ENCODE peak calls at places on chromosomes 11 and 22, in ten cellular contexts. K is endodermal cell, I is psoas muscle, P is astrocyte of the cerebellum, G is fibroblast of villous mesenchyme, E is body of pancreas, O is uterus, Q is thoracic aorta, Z is adrenal gland, T is left lung. Y is an unnamed sample.

GRCh38 chr11:75189911-75190310 is 39.0 kb downstream of the SLCO2B1 start:
- DNase-seq in K (peak), I (no peak), P (no peak), G (no peak), E (no peak), O (no peak), Q (no peak), Z (no peak), T (no peak), Y (no peak)

GRCh38 chr11:20360650-20361049 is 2.9 kb upstream of the HTATIP2 start:
- DNase-seq in K (no peak), I (no peak), P (peak), G (peak), E (peak), O (no peak), Q (no peak), Z (peak), T (no peak), Y (peak)

GRCh38 chr22:35140879-35141745 is 75.2 kb downstream of the ISX start:
- DNase-seq in K (peak), I (no peak), P (no peak), G (no peak), E (no peak), O (no peak), Q (no peak), Z (no peak), T (no peak), Y (no peak)

GRCh38 chr11:28086569-28086968 is 21.4 kb downstream of the KIF18A start:
- DNase-seq in K (no peak), I (no peak), P (no peak), G (peak), E (no peak), O (no peak), Q (no peak), Z (no peak), T (no peak), Y (peak)

GRCh38 chr11:75577198-75577597 is 15.1 kb downstream of the SERPINH1 start:
- DNase-seq in K (peak), I (peak), P (no peak), G (peak), E (peak), O (peak), Q (no peak), Z (peak), T (no peak), Y (peak)

GRCh38 chr11:129093283-129093682 is 98.8 kb downstream of the ARHGAP32 start:
- DNase-seq in K (no peak), I (no peak), P (no peak), G (no peak), E (no peak), O (no peak), Q (no peak), Z (no peak), T (no peak), Y (no peak)

GRCh38 chr11:10438451-10438850 is 16.6 kb upstream of the AMPD3 start:
- DNase-seq in K (peak), I (no peak), P (no peak), G (no peak), E (no peak), O (no peak), Q (no peak), Z (no peak), T (no peak), Y (peak)

GRCh38 chr11:28792856-28793255 is 684.7 kb downstream of the METTL15 start:
- DNase-seq in K (no peak), I (no peak), P (no peak), G (no peak), E (no peak), O (no peak), Q (no peak), Z (no peak), T (no peak), Y (no peak)

GRCh38 chr11:105156231-105156630 is 16.7 kb upstream of the CARD18 start:
- DNase-seq in K (no peak), I (no peak), P (no peak), G (no peak), E (no peak), O (no peak), Q (no peak), Z (no peak), T (no peak), Y (no peak)

GRCh38 chr11:97398246-97398645 is 1008.4 kb downstream of the JRKL start:
- DNase-seq in K (no peak), I (no peak), P (no peak), G (no peak), E (no peak), O (no peak), Q (no peak), Z (no peak), T (no peak), Y (no peak)

GRCh38 chr11:73277467-73277866 is 5.3 kb downstream of the P2RY6 start:
- DNase-seq in K (peak), I (no peak), P (no peak), G (no peak), E (no peak), O (no peak), Q (no peak), Z (no peak), T (no peak), Y (no peak)

GRCh38 chr11:63783925-63784592 is 15.5 kb upstream of the ZFTA start:
- DNase-seq in K (peak), I (no peak), P (no peak), G (no peak), E (no peak), O (no peak), Q (no peak), Z (no peak), T (peak), Y (no peak)

GRCh38 chr11:126115820-126116319 is 53.2 kb upstream of the CDON start:
- DNase-seq in K (peak), I (peak), P (peak), G (peak), E (peak), O (peak), Q (peak), Z (no peak), T (peak), Y (peak)

GRCh38 chr11:43579171-43579918 is 101.2 kb upstream of the HSD17B12 start:
- DNase-seq in K (peak), I (no peak), P (no peak), G (peak), E (no peak), O (no peak), Q (no peak), Z (no peak), T (no peak), Y (peak)

GRCh38 chr11:66950113-66950535 is 8.1 kb downstream of the PC start:
- DNase-seq in K (peak), I (peak), P (no peak), G (peak), E (peak), O (no peak), Q (no peak), Z (peak), T (no peak), Y (peak)

GRCh38 chr22:36433318-36434231 is 45.8 kb upstream of the MYH9 start:
- DNase-seq in K (peak), I (no peak), P (no peak), G (no peak), E (peak), O (no peak), Q (no peak), Z (no peak), T (peak), Y (no peak)

GRCh38 chr22:23997092-23997491 is 8.2 kb downstream of the GSTT4 start:
- DNase-seq in K (no peak), I (no peak), P (no peak), G (no peak), E (no peak), O (no peak), Q (no peak), Z (no peak), T (no peak), Y (no peak)

GRCh38 chr11:69948256-69949141 is 129.3 kb upstream of the FGF3 start:
- DNase-seq in K (peak), I (peak), P (no peak), G (no peak), E (peak), O (no peak), Q (peak), Z (no peak), T (no peak), Y (peak)
- TF ChIP-seq CTCF in K (peak), I (no peak), P (no peak), G (no peak), E (no peak), O (no peak), Q (no peak), Z (no peak), T (no peak), Y (no peak)

DNA sequence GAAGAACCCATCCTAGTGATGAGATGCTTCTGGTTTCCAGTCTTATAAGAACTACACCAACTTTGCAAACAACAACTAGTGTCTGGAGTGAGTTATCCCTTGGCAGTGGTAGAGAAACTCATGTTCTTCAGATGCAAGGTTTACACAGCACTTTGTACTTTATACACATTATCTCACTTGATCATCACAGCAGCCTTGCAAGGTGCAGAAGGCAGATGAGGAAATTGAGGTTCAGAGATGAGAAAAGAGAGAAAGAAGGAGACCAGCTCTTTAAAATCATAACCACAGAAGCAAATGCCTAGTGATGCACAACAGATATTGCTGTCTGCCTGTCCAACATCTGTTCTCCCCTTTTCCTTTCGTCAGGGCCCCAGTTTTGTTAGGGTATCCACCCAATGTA is 16.7 kb upstream of the CD44 start:
- DNase-seq in K (no peak), I (no peak), P (no peak), G (no peak), E (no peak), O (no peak), Q (no peak), Z (no peak), T (no peak), Y (no peak)
- H3K4me3 ChIP-seq in K (no peak), I (no peak), P (no peak), G (no peak), E (no peak), O (no peak), Q (no peak), Z (no peak), T (no peak), Y (no peak)

GRCh38 chr11:37451903-37452302 is 853.9 kb upstream of the RAG2 start:
- DNase-seq in K (no peak), I (no peak), P (no peak), G (no peak), E (no peak), O (no peak), Q (no peak), Z (no peak), T (no peak), Y (no peak)

GRCh38 chr11:37450613-37451012 is 852.6 kb upstream of the RAG2 start:
- DNase-seq in K (no peak), I (no peak), P (no peak), G (no peak), E (no peak), O (no peak), Q (no peak), Z (no peak), T (no peak), Y (peak)

DNA sequence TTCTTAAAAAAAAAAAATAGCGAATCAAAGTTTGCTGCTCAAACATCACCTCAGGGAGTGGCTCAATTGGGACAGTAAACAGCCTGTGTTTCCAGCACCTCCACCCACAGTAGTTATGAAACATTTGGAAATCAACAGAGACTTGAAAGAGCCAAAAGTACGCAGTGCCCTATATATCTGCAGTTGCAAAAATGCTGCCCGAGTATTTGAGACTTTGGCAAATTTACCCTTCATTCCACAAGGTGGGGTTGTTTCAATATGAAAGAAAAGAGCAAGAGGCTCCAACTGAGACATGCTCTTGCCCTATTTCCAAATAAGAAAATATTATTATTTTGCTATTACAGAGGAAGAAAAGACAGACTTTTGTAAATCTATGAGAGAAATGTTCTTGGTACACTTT is 851.1 kb upstream of the RAG2 start:
- DNase-seq in K (peak), I (no peak), P (peak), G (peak), E (peak), O (no peak), Q (no peak), Z (no peak), T (no peak), Y (peak)
- TF ChIP-seq CTCF in K (peak), I (no peak), P (peak), G (peak), E (peak), O (no peak), Q (no peak), Z (peak), T (no peak), Y (peak)

GRCh38 chr22:44668886-44669724 is 32.9 kb upstream of the PRR5 start:
- DNase-seq in K (peak), I (peak), P (no peak), G (no peak), E (no peak), O (no peak), Q (no peak), Z (no peak), T (no peak), Y (no peak)
- H3K4me3 ChIP-seq in K (peak), I (peak), P (peak), G (peak), E (no peak), O (peak), Q (peak), Z (no peak), T (peak), Y (no peak)

Y was measured in cardiac fibroblast.